ENCODE peak calls at places on chromosome X, in six cellular contexts. I, J, Q, O, K and T are unnamed samples.
A peak's percentile ranks its signal among the peaks of the same experiment; 100 is the strongest.

GRCh38 chrX:2566044-2566443 is 65.3 kb upstream of the DHRSX start:
- DNase-seq in O (no peak), K (no peak), I (no peak), Q (no peak), J (no peak), T (no peak)

GRCh38 chrX:144586756-144587155 is 660.5 kb upstream of the SPANXN1 start:
- DNase-seq in I (no peak), O (peak; percentile 0), J (peak; percentile 44), Q (no peak), K (no peak), T (no peak)

GRCh38 chrX:108070891-108071290 is 20.5 kb downstream of the PSMD10 start:
- DNase-seq in O (no peak), K (peak; percentile 1), J (peak; percentile 75), Q (no peak), I (no peak), T (no peak)

GRCh38 chrX:96407043-96407442 is 277.6 kb upstream of the DIAPH2 start:
- DNase-seq in J (peak; percentile 61), O (no peak), Q (no peak), I (no peak), K (peak; percentile 31), T (no peak)

GRCh38 chrX:140767646-140768045 is 58.1 kb downstream of the LINC00632 start:
- DNase-seq in Q (no peak), O (no peak), I (no peak), J (peak; percentile 31), K (peak; percentile 44), T (no peak)

GRCh38 chrX:37712458-37712857 is 26.9 kb downstream of the XK start:
- DNase-seq in Q (no peak), J (no peak), K (peak; percentile 1), I (no peak), O (no peak), T (no peak)

GRCh38 chrX:30880058-30880457 is 9.0 kb downstream of the TAB3 start:
- DNase-seq in K (no peak), I (no peak), Q (no peak), J (no peak), O (no peak), T (no peak)

GRCh38 chrX:21529771-21530170 is 128.4 kb downstream of the KLHL34 start:
- DNase-seq in O (no peak), I (no peak), Q (no peak), J (peak; percentile 10), K (peak; percentile 2), T (peak; percentile 4)

GRCh38 chrX:120029354-120029753 is 48.1 kb downstream of the RHOXF2B start:
- DNase-seq in O (no peak), K (no peak), Q (no peak), I (no peak), J (no peak), T (no peak)

GRCh38 chrX:119574394-119575266 is at the start of gene UBE2A:
- DNase-seq in J (peak; percentile 85), Q (peak; percentile 88), K (peak; percentile 93), O (peak; percentile 74), I (peak; percentile 61), T (peak; percentile 70)

GRCh38 chrX:151151668-151152267 is 24.6 kb upstream of the GPR50 start:
- DNase-seq in Q (peak; percentile 40), I (no peak), K (peak; percentile 16), O (peak; percentile 1), J (peak; percentile 53), T (no peak)

GRCh38 chrX:154714925-154715324 is 36.0 kb downstream of the GAB3 start:
- DNase-seq in I (peak; percentile 0), Q (peak; percentile 35), J (peak; percentile 62), O (peak; percentile 23), K (no peak), T (no peak)

GRCh38 chrX:19156223-19156622 is 34.0 kb upstream of the ADGRG2 start:
- DNase-seq in Q (no peak), K (peak; percentile 3), I (no peak), O (no peak), J (peak; percentile 61), T (no peak)